ENCODE peak calls at places on chromosomes 11 and 22, in ten cellular contexts. F, E, J, M, Y, C, N, W, O and R are unnamed samples.

GRCh38 chr22:39559456-39560105 is 11.0 kb upstream of the CACNA1I start:
- DNase-seq in F (peak), E (no peak), J (no peak), M (no peak), Y (no peak), C (no peak), N (peak), W (no peak), O (peak), R (no peak)

GRCh38 chr11:121757480-121758125 is 304.8 kb upstream of the SORL1-AS1 start:
- DNase-seq in F (no peak), E (no peak), J (no peak), M (no peak), Y (no peak), C (no peak), N (no peak), W (no peak), O (no peak), R (no peak)

GRCh38 chr11:69523453-69523852 is 42.0 kb downstream of the LINC01488 start:
- DNase-seq in F (no peak), E (no peak), J (no peak), M (no peak), Y (no peak), C (no peak), N (no peak), W (no peak), O (no peak), R (no peak)

GRCh38 chr22:36753916-36754315 is 22.0 kb downstream of the IFT27 start:
- DNase-seq in F (no peak), E (no peak), J (no peak), M (no peak), Y (no peak), C (no peak), N (no peak), W (no peak), O (no peak), R (peak)

GRCh38 chr22:50118129-50118528 is 28.3 kb downstream of the MOV10L1 start:
- DNase-seq in F (no peak), E (no peak), J (no peak), M (no peak), Y (no peak), C (no peak), N (no peak), W (no peak), O (no peak), R (no peak)

GRCh38 chr11:110526323-110526722 is 96.6 kb downstream of the FDX1 start:
- DNase-seq in F (no peak), E (no peak), J (no peak), M (no peak), Y (no peak), C (no peak), N (no peak), W (no peak), O (no peak), R (no peak)

GRCh38 chr11:6554828-6555706 is 48.3 kb downstream of the RRP8 start:
- DNase-seq in F (no peak), E (no peak), J (no peak), M (no peak), Y (no peak), C (no peak), N (no peak), W (no peak), O (peak), R (no peak)

GRCh38 chr22:31199187-31199586 is 12.9 kb upstream of the LIMK2 start:
- DNase-seq in F (no peak), E (no peak), J (no peak), M (no peak), Y (no peak), C (no peak), N (no peak), W (no peak), O (peak), R (no peak)

GRCh38 chr11:9574806-9575530 is 1.5 kb downstream of the WEE1 start:
- DNase-seq in F (peak), E (no peak), J (peak), M (peak), Y (no peak), C (no peak), N (peak), W (peak), O (peak), R (peak)